ENCODE peak calls at places on chromosome 1, in ten cellular contexts. One of them, this sample, is unnamed.
A peak's percentile ranks its signal among the peaks of the same experiment; 100 is the strongest.

GRCh38 chr1:64549464-64550239 is 79.7 kb downstream of the CACHD1 start:
- DNase-seq in CD8-positive, alpha-beta T cell: no peak
- DNase-seq in adrenal gland: no peak
- DNase-seq in thoracic aorta: no peak
- DNase-seq in upper lobe of left lung: no peak
- DNase-seq in fibroblast of lung: peak; percentile 63
- DNase-seq in left ventricle myocardium inferior: no peak
- DNase-seq in tibial artery: no peak
- DNase-seq in CD8-positive, alpha-beta memory T cell: no peak
- DNase-seq in transverse colon: no peak
- DNase-seq in this sample: no peak

GRCh38 chr1:27045973-27046558 is 33.4 kb upstream of the TENT5B start:
- DNase-seq in CD8-positive, alpha-beta memory T cell: peak; percentile 50
- DNase-seq in left ventricle myocardium inferior: peak; percentile 74
- DNase-seq in thoracic aorta: no peak
- DNase-seq in CD8-positive, alpha-beta T cell: peak; percentile 42
- DNase-seq in transverse colon: peak; percentile 72
- DNase-seq in fibroblast of lung: peak; percentile 60
- DNase-seq in tibial artery: no peak
- DNase-seq in adrenal gland: peak; percentile 77
- DNase-seq in upper lobe of left lung: no peak
- DNase-seq in this sample: peak; percentile 67

GRCh38 chr1:203632941-203633340 is 6.3 kb downstream of the ATP2B4 start:
- DNase-seq in left ventricle myocardium inferior: no peak
- DNase-seq in tibial artery: no peak
- DNase-seq in upper lobe of left lung: no peak
- DNase-seq in fibroblast of lung: no peak
- DNase-seq in CD8-positive, alpha-beta memory T cell: no peak
- DNase-seq in thoracic aorta: no peak
- DNase-seq in adrenal gland: no peak
- DNase-seq in transverse colon: no peak
- DNase-seq in CD8-positive, alpha-beta T cell: no peak
- DNase-seq in this sample: no peak

GRCh38 chr1:246181244-246181643 is 325.8 kb downstream of the SMYD3 start:
- DNase-seq in upper lobe of left lung: no peak
- DNase-seq in fibroblast of lung: no peak
- DNase-seq in left ventricle myocardium inferior: no peak
- DNase-seq in CD8-positive, alpha-beta memory T cell: no peak
- DNase-seq in adrenal gland: no peak
- DNase-seq in transverse colon: no peak
- DNase-seq in thoracic aorta: no peak
- DNase-seq in tibial artery: no peak
- DNase-seq in CD8-positive, alpha-beta T cell: no peak
- DNase-seq in this sample: no peak

GRCh38 chr1:10353693-10354092 is 45.2 kb upstream of the PGD start:
- DNase-seq in fibroblast of lung: no peak
- DNase-seq in left ventricle myocardium inferior: no peak
- DNase-seq in adrenal gland: no peak
- DNase-seq in tibial artery: no peak
- DNase-seq in thoracic aorta: no peak
- DNase-seq in transverse colon: no peak
- DNase-seq in upper lobe of left lung: no peak
- DNase-seq in CD8-positive, alpha-beta memory T cell: no peak
- DNase-seq in CD8-positive, alpha-beta T cell: no peak
- DNase-seq in this sample: no peak

GRCh38 chr1:36207339-36207738 is 16.9 kb upstream of the THRAP3 start:
- DNase-seq in CD8-positive, alpha-beta memory T cell: no peak
- DNase-seq in fibroblast of lung: peak; percentile 84
- DNase-seq in tibial artery: peak; percentile 91
- DNase-seq in adrenal gland: no peak
- DNase-seq in CD8-positive, alpha-beta T cell: no peak
- DNase-seq in upper lobe of left lung: no peak
- DNase-seq in left ventricle myocardium inferior: peak; percentile 49
- DNase-seq in thoracic aorta: peak; percentile 66
- DNase-seq in transverse colon: peak; percentile 29
- DNase-seq in this sample: peak; percentile 94

GRCh38 chr1:240515505-240515904 is 96.5 kb downstream of the GREM2 start:
- DNase-seq in thoracic aorta: no peak
- DNase-seq in CD8-positive, alpha-beta memory T cell: no peak
- DNase-seq in transverse colon: no peak
- DNase-seq in upper lobe of left lung: no peak
- DNase-seq in fibroblast of lung: peak; percentile 89
- DNase-seq in adrenal gland: no peak
- DNase-seq in tibial artery: no peak
- DNase-seq in left ventricle myocardium inferior: no peak
- DNase-seq in CD8-positive, alpha-beta T cell: no peak
- DNase-seq in this sample: no peak

GRCh38 chr1:235011599-235012435 is 116.8 kb downstream of the TOMM20 start:
- DNase-seq in CD8-positive, alpha-beta memory T cell: peak; percentile 92
- DNase-seq in adrenal gland: peak; percentile 73
- DNase-seq in upper lobe of left lung: no peak
- DNase-seq in CD8-positive, alpha-beta T cell: peak; percentile 83
- DNase-seq in left ventricle myocardium inferior: peak; percentile 55
- DNase-seq in fibroblast of lung: peak; percentile 100
- DNase-seq in thoracic aorta: peak; percentile 29
- DNase-seq in tibial artery: no peak
- DNase-seq in transverse colon: peak; percentile 74
- DNase-seq in this sample: peak; percentile 68

GRCh38 chr1:74713849-74714248 is 19.0 kb downstream of the CRYZ start:
- DNase-seq in thoracic aorta: no peak
- DNase-seq in adrenal gland: no peak
- DNase-seq in CD8-positive, alpha-beta memory T cell: no peak
- DNase-seq in tibial artery: no peak
- DNase-seq in transverse colon: no peak
- DNase-seq in CD8-positive, alpha-beta T cell: no peak
- DNase-seq in left ventricle myocardium inferior: no peak
- DNase-seq in upper lobe of left lung: no peak
- DNase-seq in fibroblast of lung: no peak
- DNase-seq in this sample: no peak

GRCh38 chr1:112618114-112618720 is 724 bp downstream of the ST7L start:
- DNase-seq in tibial artery: no peak
- DNase-seq in CD8-positive, alpha-beta T cell: no peak
- DNase-seq in fibroblast of lung: peak; percentile 42
- DNase-seq in upper lobe of left lung: no peak
- DNase-seq in left ventricle myocardium inferior: no peak
- DNase-seq in adrenal gland: no peak
- DNase-seq in thoracic aorta: no peak
- DNase-seq in transverse colon: no peak
- DNase-seq in CD8-positive, alpha-beta memory T cell: no peak
- DNase-seq in this sample: no peak

GRCh38 chr1:34907487-34908090 is 21.9 kb downstream of the DLGAP3 start:
- DNase-seq in transverse colon: no peak
- DNase-seq in thoracic aorta: no peak
- DNase-seq in upper lobe of left lung: no peak
- DNase-seq in left ventricle myocardium inferior: no peak
- DNase-seq in adrenal gland: no peak
- DNase-seq in fibroblast of lung: no peak
- DNase-seq in tibial artery: no peak
- DNase-seq in CD8-positive, alpha-beta T cell: no peak
- DNase-seq in CD8-positive, alpha-beta memory T cell: no peak
- DNase-seq in this sample: no peak

GRCh38 chr1:34066921-34067603 is 98.0 kb downstream of the CSMD2 start:
- DNase-seq in CD8-positive, alpha-beta memory T cell: no peak
- DNase-seq in tibial artery: no peak
- DNase-seq in fibroblast of lung: peak; percentile 87
- DNase-seq in upper lobe of left lung: no peak
- DNase-seq in thoracic aorta: no peak
- DNase-seq in CD8-positive, alpha-beta T cell: no peak
- DNase-seq in transverse colon: no peak
- DNase-seq in adrenal gland: no peak
- DNase-seq in left ventricle myocardium inferior: no peak
- DNase-seq in this sample: no peak

GRCh38 chr1:226675720-226676357 is 63.2 kb downstream of the ITPKB start:
- DNase-seq in tibial artery: no peak
- DNase-seq in fibroblast of lung: no peak
- DNase-seq in CD8-positive, alpha-beta T cell: no peak
- DNase-seq in transverse colon: no peak
- DNase-seq in thoracic aorta: no peak
- DNase-seq in upper lobe of left lung: no peak
- DNase-seq in left ventricle myocardium inferior: no peak
- DNase-seq in CD8-positive, alpha-beta memory T cell: no peak
- DNase-seq in adrenal gland: no peak
- DNase-seq in this sample: no peak

GRCh38 chr1:28163496-28164120 is 12.9 kb downstream of the PTAFR start:
- DNase-seq in CD8-positive, alpha-beta T cell: no peak
- DNase-seq in transverse colon: no peak
- DNase-seq in fibroblast of lung: peak; percentile 52
- DNase-seq in adrenal gland: no peak
- DNase-seq in left ventricle myocardium inferior: no peak
- DNase-seq in upper lobe of left lung: no peak
- DNase-seq in tibial artery: no peak
- DNase-seq in thoracic aorta: no peak
- DNase-seq in CD8-positive, alpha-beta memory T cell: no peak
- DNase-seq in this sample: no peak

GRCh38 chr1:119784127-119784781 is 15.5 kb upstream of the HMGCS2 start:
- DNase-seq in thoracic aorta: no peak
- DNase-seq in adrenal gland: peak; percentile 33
- DNase-seq in tibial artery: peak; percentile 86
- DNase-seq in upper lobe of left lung: no peak
- DNase-seq in fibroblast of lung: peak; percentile 20
- DNase-seq in CD8-positive, alpha-beta T cell: no peak
- DNase-seq in CD8-positive, alpha-beta memory T cell: no peak
- DNase-seq in left ventricle myocardium inferior: peak; percentile 61
- DNase-seq in transverse colon: peak; percentile 74
- DNase-seq in this sample: peak; percentile 90

GRCh38 chr1:184426278-184426674 is 39.4 kb downstream of the C1orf21 start:
- DNase-seq in CD8-positive, alpha-beta T cell: no peak
- DNase-seq in fibroblast of lung: no peak
- DNase-seq in tibial artery: no peak
- DNase-seq in thoracic aorta: no peak
- DNase-seq in transverse colon: no peak
- DNase-seq in left ventricle myocardium inferior: no peak
- DNase-seq in CD8-positive, alpha-beta memory T cell: no peak
- DNase-seq in adrenal gland: no peak
- DNase-seq in upper lobe of left lung: no peak
- DNase-seq in this sample: no peak
- H3K4me1 ChIP-seq in CD8-positive, alpha-beta T cell: no peaks in the 10 kb centered on the region
- H3K4me1 ChIP-seq in fibroblast of lung: no peaks in the 10 kb centered on the region
- H3K4me1 ChIP-seq in tibial artery: no peaks in the 10 kb centered on the region
- H3K4me1 ChIP-seq in thoracic aorta: no peaks in the 10 kb centered on the region
- H3K4me1 ChIP-seq in transverse colon: peaks cover 33% of the 10 kb centered on the region
- H3K4me1 ChIP-seq in left ventricle myocardium inferior: peaks cover 69% of the 10 kb centered on the region
- H3K4me1 ChIP-seq in CD8-positive, alpha-beta memory T cell: no peaks in the 10 kb centered on the region
- H3K4me1 ChIP-seq in adrenal gland: peaks cover 32% of the 10 kb centered on the region
- H3K4me1 ChIP-seq in upper lobe of left lung: peaks cover 44% of the 10 kb centered on the region
- H3K4me1 ChIP-seq in this sample: peaks cover 16% of the 10 kb centered on the region

DNA sequence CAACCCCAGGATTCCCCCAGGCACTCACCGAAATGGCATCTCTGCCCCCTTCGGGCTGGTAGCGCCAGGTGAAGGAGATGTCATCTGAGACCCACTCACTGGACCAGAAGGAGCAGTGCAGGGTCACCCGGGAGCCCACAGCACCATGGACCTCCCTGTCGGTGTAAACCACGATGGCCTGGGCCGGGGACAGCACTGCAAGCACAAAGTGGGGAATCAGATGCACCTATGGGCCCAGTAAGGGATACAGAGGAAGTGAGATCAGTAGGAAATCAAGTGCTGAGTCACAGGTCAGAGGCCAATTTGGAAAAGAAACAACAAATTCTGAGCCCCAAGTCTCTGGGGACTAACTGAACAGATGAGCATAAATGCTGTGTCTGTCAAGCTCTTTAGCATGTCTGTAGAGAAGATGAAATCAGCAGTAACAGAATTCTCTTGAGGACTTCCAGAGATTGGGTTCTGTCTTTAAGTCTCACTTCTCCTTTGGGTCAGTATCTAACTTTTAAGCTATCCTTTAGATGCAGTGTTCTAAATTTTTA is 2.5 kb downstream of the MPZ start:
- DNase-seq in fibroblast of lung: no peak
- DNase-seq in left ventricle myocardium inferior: no peak
- DNase-seq in thoracic aorta: no peak
- DNase-seq in CD8-positive, alpha-beta T cell: no peak
- DNase-seq in CD8-positive, alpha-beta memory T cell: no peak
- DNase-seq in tibial artery: no peak
- DNase-seq in transverse colon: no peak
- DNase-seq in upper lobe of left lung: no peak
- DNase-seq in adrenal gland: peak; percentile 36
- DNase-seq in this sample: no peak
- H3K27ac ChIP-seq in fibroblast of lung: peak overlapping the region; percentile 49
- H3K27ac ChIP-seq in left ventricle myocardium inferior: peak overlapping the region; percentile 69
- H3K27ac ChIP-seq in thoracic aorta: no peak overlapping the region
- H3K27ac ChIP-seq in CD8-positive, alpha-beta T cell: no peak overlapping the region
- H3K27ac ChIP-seq in CD8-positive, alpha-beta memory T cell: no peak overlapping the region
- H3K27ac ChIP-seq in tibial artery: no peak overlapping the region
- H3K27ac ChIP-seq in transverse colon: peak overlapping the region; percentile 69
- H3K27ac ChIP-seq in upper lobe of left lung: peak overlapping the region; percentile 55
- H3K27ac ChIP-seq in adrenal gland: peak overlapping the region; percentile 71
- H3K27ac ChIP-seq in this sample: no peak overlapping the region

GRCh38 chr1:160351629-160352028 is 8.4 kb downstream of the NCSTN start:
- DNase-seq in upper lobe of left lung: no peak
- DNase-seq in fibroblast of lung: no peak
- DNase-seq in left ventricle myocardium inferior: peak; percentile 37
- DNase-seq in CD8-positive, alpha-beta memory T cell: no peak
- DNase-seq in adrenal gland: no peak
- DNase-seq in tibial artery: no peak
- DNase-seq in transverse colon: no peak
- DNase-seq in CD8-positive, alpha-beta T cell: no peak
- DNase-seq in thoracic aorta: no peak
- DNase-seq in this sample: peak; percentile 65

GRCh38 chr1:160357286-160358002 is 9.4 kb upstream of the NHLH1 start:
- DNase-seq in CD8-positive, alpha-beta T cell: no peak
- DNase-seq in adrenal gland: no peak
- DNase-seq in left ventricle myocardium inferior: no peak
- DNase-seq in CD8-positive, alpha-beta memory T cell: no peak
- DNase-seq in thoracic aorta: no peak
- DNase-seq in fibroblast of lung: no peak
- DNase-seq in tibial artery: no peak
- DNase-seq in transverse colon: no peak
- DNase-seq in upper lobe of left lung: no peak
- DNase-seq in this sample: no peak

GRCh38 chr1:160354388-160354985 is 11.3 kb downstream of the NCSTN start:
- DNase-seq in thoracic aorta: no peak
- DNase-seq in CD8-positive, alpha-beta T cell: no peak
- DNase-seq in CD8-positive, alpha-beta memory T cell: no peak
- DNase-seq in adrenal gland: no peak
- DNase-seq in tibial artery: no peak
- DNase-seq in upper lobe of left lung: no peak
- DNase-seq in fibroblast of lung: peak; percentile 14
- DNase-seq in left ventricle myocardium inferior: no peak
- DNase-seq in transverse colon: no peak
- DNase-seq in this sample: no peak

GRCh38 chr1:160353223-160353622 is 10.0 kb downstream of the NCSTN start:
- DNase-seq in CD8-positive, alpha-beta memory T cell: no peak
- DNase-seq in upper lobe of left lung: no peak
- DNase-seq in left ventricle myocardium inferior: no peak
- DNase-seq in tibial artery: no peak
- DNase-seq in transverse colon: no peak
- DNase-seq in CD8-positive, alpha-beta T cell: no peak
- DNase-seq in adrenal gland: no peak
- DNase-seq in fibroblast of lung: peak; percentile 30
- DNase-seq in thoracic aorta: no peak
- DNase-seq in this sample: no peak

GRCh38 chr1:160352555-160352954 is 9.4 kb downstream of the NCSTN start:
- DNase-seq in left ventricle myocardium inferior: no peak
- DNase-seq in transverse colon: no peak
- DNase-seq in CD8-positive, alpha-beta T cell: no peak
- DNase-seq in fibroblast of lung: no peak
- DNase-seq in upper lobe of left lung: no peak
- DNase-seq in tibial artery: no peak
- DNase-seq in thoracic aorta: no peak
- DNase-seq in CD8-positive, alpha-beta memory T cell: no peak
- DNase-seq in adrenal gland: no peak
- DNase-seq in this sample: no peak
- H3K4me1 ChIP-seq in left ventricle myocardium inferior: peaks cover 14% of the 10 kb centered on the region
- H3K4me1 ChIP-seq in transverse colon: no peaks in the 10 kb centered on the region
- H3K4me1 ChIP-seq in CD8-positive, alpha-beta T cell: no peaks in the 10 kb centered on the region
- H3K4me1 ChIP-seq in fibroblast of lung: no peaks in the 10 kb centered on the region
- H3K4me1 ChIP-seq in upper lobe of left lung: no peaks in the 10 kb centered on the region
- H3K4me1 ChIP-seq in tibial artery: no peaks in the 10 kb centered on the region
- H3K4me1 ChIP-seq in thoracic aorta: no peaks in the 10 kb centered on the region
- H3K4me1 ChIP-seq in CD8-positive, alpha-beta memory T cell: no peaks in the 10 kb centered on the region
- H3K4me1 ChIP-seq in adrenal gland: no peaks in the 10 kb centered on the region
- H3K4me1 ChIP-seq in this sample: no peaks in the 10 kb centered on the region

GRCh38 chr1:163162281-163162937 is 40.3 kb downstream of the RGS5 start:
- DNase-seq in CD8-positive, alpha-beta memory T cell: no peak
- DNase-seq in CD8-positive, alpha-beta T cell: no peak
- DNase-seq in thoracic aorta: no peak
- DNase-seq in tibial artery: no peak
- DNase-seq in transverse colon: no peak
- DNase-seq in upper lobe of left lung: no peak
- DNase-seq in fibroblast of lung: peak; percentile 89
- DNase-seq in left ventricle myocardium inferior: no peak
- DNase-seq in adrenal gland: no peak
- DNase-seq in this sample: no peak
- H3K27ac ChIP-seq in CD8-positive, alpha-beta memory T cell: no peak overlapping the region
- H3K27ac ChIP-seq in CD8-positive, alpha-beta T cell: no peak overlapping the region
- H3K27ac ChIP-seq in thoracic aorta: peak overlapping the region; percentile 57
- H3K27ac ChIP-seq in tibial artery: peak overlapping the region; percentile 60
- H3K27ac ChIP-seq in transverse colon: no peak overlapping the region
- H3K27ac ChIP-seq in upper lobe of left lung: peak overlapping the region; percentile 24
- H3K27ac ChIP-seq in fibroblast of lung: peak overlapping the region; percentile 22
- H3K27ac ChIP-seq in left ventricle myocardium inferior: peak overlapping the region; percentile 19
- H3K27ac ChIP-seq in adrenal gland: no peak overlapping the region
- H3K27ac ChIP-seq in this sample: no peak overlapping the region